ENCODE peak calls at places on chromosomes 3 and 15, in five cellular contexts. X, J, U, B and Y are unnamed samples. For H3K4me1, the result is how much of the 10 kb centered on the place peaks cover.

GRCh38 chr3:157585386-157585785 is 82.2 kb upstream of the VEPH1 start:
- DNase-seq in B (no peak), U (no peak), J (no peak), X (no peak), Y (no peak)

GRCh38 chr3:168615489-168616020 is 519.8 kb upstream of the GOLIM4 start:
- DNase-seq in U (no peak), J (no peak), X (no peak), B (no peak), Y (no peak)

GRCh38 chr15:74251187-74251811 is 15.2 kb downstream of the CCDC33 start:
- DNase-seq in B (peak), U (no peak), J (no peak), X (no peak), Y (no peak)

GRCh38 chr3:89584398-89584797 is 477.0 kb downstream of the EPHA3 start:
- DNase-seq in B (no peak), U (no peak), J (peak), X (no peak), Y (no peak)

GRCh38 chr3:113979916-113980315 is 32.1 kb downstream of the ZDHHC23 start:
- DNase-seq in J (no peak), B (no peak), U (no peak), X (no peak), Y (no peak)

GRCh38 chr3:70000028-70000410 is 486 bp downstream of the SAMMSON start:
- DNase-seq in U (no peak), X (no peak), J (no peak), B (no peak), Y (no peak)

GRCh38 chr3:196202516-196202970 is 8.7 kb downstream of the ZDHHC19 start:
- DNase-seq in U (no peak), B (no peak), X (peak), J (no peak), Y (no peak)

GRCh38 chr3:59127071-59127470 is 77.2 kb upstream of the CFAP20DC start:
- DNase-seq in J (peak), U (no peak), X (peak), B (peak), Y (peak)

GRCh38 chr3:129197341-129197740 is 13.6 kb upstream of the CNBP start:
- DNase-seq in J (peak), U (no peak), X (no peak), B (no peak), Y (no peak)

GRCh38 chr3:191417457-191417729 is 43.6 kb upstream of the PYDC2 start:
- DNase-seq in J (no peak), U (no peak), B (no peak), X (no peak), Y (no peak)

GRCh38 chr3:115322901-115323300 is 175.8 kb upstream of the ZBTB20 start:
- DNase-seq in X (no peak), U (no peak), J (no peak), B (no peak), Y (no peak)

GRCh38 chr3:49158108-49158709 is 7.9 kb downstream of the CCDC71 start:
- DNase-seq in J (peak), U (peak), X (peak), B (peak), Y (peak)

GRCh38 chr3:124121379-124122336 is 129.7 kb upstream of the ROPN1 start:
- DNase-seq in B (no peak), X (no peak), J (no peak), U (no peak), Y (no peak)

GRCh38 chr3:64291956-64292355 is 66.7 kb upstream of the PRICKLE2 start:
- DNase-seq in B (no peak), J (no peak), X (peak), U (no peak), Y (peak)

GRCh38 chr3:164049836-164050235 is 1028.5 kb downstream of the SI start:
- DNase-seq in X (no peak), J (no peak), U (no peak), B (no peak), Y (no peak)

GRCh38 chr15:68299436-68299835 is 21.9 kb downstream of the FEM1B start:
- DNase-seq in U (no peak), J (no peak), X (peak), B (no peak), Y (no peak)

GRCh38 chr3:23079976-23080375 is 123.2 kb upstream of the UBE2E2 start:
- DNase-seq in U (no peak), B (no peak), J (peak), X (no peak), Y (peak)

GRCh38 chr3:59128685-59129084 is 78.9 kb upstream of the CFAP20DC start:
- DNase-seq in B (no peak), X (no peak), J (no peak), U (peak), Y (no peak)

GRCh38 chr3:101131767-101132166 is 138.5 kb upstream of the ABI3BP start:
- DNase-seq in B (no peak), X (no peak), U (no peak), J (peak), Y (no peak)

GRCh38 chr3:152316318-152316717 is 47.6 kb downstream of the MBNL1 start:
- DNase-seq in X (no peak), B (no peak), J (peak), U (no peak), Y (no peak)

GRCh38 chr3:9402410-9403228 is 5.2 kb downstream of the SETD5 start:
- DNase-seq in J (no peak), X (peak), B (peak), U (peak), Y (peak)

GRCh38 chr3:184175981-184176376 is 1.3 kb downstream of the AP2M1 start:
- DNase-seq in X (peak), B (no peak), U (no peak), J (no peak), Y (no peak)

GRCh38 chr3:184176377-184177330 is 2.0 kb downstream of the AP2M1 start:
- DNase-seq in U (peak), J (peak), B (peak), X (peak), Y (peak)

GRCh38 chr3:184177767-184178306 is 3.2 kb downstream of the AP2M1 start:
- DNase-seq in U (no peak), X (no peak), J (no peak), B (no peak), Y (no peak)

GRCh38 chr3:184178522-184179138 is 4.0 kb downstream of the AP2M1 start:
- DNase-seq in B (no peak), X (peak), J (no peak), U (no peak), Y (no peak)

DNA sequence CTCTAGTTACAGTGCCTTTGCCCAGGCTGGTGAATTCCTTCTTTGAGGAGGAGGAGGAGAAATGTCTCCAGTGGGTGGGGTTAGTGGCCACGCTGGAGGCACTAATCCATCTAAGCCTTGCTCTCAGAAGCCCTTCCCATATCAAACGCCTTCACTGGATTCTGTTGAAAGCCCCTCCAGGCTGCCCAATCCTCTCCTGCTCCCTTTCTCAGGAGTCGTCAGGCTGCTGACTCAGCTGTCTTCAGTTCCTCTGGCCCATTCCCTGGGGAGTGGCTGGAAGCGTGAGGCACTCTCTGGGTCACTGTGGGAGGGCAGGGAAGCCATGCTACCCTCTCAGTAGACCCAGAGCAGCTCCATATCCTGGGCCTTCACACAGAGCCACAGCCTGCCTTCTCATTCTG is 2.7 kb downstream of the AP2M1 start:
- DNase-seq in B (no peak), X (peak), J (no peak), U (peak), Y (peak)
- H3K4me1 ChIP-seq in B (under half), X (half or more), J (under half), U (under half), Y (under half)

DNA sequence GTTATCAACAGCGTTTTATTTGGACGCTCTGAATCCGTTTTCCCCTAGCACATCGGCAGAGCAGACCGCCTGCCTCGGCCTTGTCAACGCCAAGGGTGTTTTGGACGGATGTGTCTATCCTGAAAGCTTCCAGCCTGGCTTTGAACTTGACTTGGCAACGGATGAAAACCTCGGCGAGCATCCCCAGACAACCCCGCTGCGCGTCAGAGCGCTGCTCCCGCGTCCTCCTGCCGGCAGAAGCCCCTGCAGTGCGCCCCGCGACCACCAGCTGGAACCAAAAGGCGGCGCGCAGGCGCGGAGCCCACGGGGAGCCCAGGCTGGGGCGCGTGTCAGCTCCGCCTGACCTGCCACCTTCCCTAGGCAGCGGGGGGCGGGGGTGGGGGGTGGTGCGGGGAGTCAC is 26.2 kb upstream of the ARL8B start:
- DNase-seq in U (peak), B (peak), J (no peak), X (peak), Y (peak)
- TF ChIP-seq EZH2phosphoT487 in U (no peak), B (no peak), J (no peak), X (no peak), Y (no peak)

GRCh38 chr15:69359724-69360123 is 54.4 kb upstream of the KIF23 start:
- DNase-seq in J (no peak), X (peak), U (no peak), B (no peak), Y (no peak)
- H3K4me2 ChIP-seq in J (no peak), X (no peak), U (no peak), B (no peak), Y (peak)

DNA sequence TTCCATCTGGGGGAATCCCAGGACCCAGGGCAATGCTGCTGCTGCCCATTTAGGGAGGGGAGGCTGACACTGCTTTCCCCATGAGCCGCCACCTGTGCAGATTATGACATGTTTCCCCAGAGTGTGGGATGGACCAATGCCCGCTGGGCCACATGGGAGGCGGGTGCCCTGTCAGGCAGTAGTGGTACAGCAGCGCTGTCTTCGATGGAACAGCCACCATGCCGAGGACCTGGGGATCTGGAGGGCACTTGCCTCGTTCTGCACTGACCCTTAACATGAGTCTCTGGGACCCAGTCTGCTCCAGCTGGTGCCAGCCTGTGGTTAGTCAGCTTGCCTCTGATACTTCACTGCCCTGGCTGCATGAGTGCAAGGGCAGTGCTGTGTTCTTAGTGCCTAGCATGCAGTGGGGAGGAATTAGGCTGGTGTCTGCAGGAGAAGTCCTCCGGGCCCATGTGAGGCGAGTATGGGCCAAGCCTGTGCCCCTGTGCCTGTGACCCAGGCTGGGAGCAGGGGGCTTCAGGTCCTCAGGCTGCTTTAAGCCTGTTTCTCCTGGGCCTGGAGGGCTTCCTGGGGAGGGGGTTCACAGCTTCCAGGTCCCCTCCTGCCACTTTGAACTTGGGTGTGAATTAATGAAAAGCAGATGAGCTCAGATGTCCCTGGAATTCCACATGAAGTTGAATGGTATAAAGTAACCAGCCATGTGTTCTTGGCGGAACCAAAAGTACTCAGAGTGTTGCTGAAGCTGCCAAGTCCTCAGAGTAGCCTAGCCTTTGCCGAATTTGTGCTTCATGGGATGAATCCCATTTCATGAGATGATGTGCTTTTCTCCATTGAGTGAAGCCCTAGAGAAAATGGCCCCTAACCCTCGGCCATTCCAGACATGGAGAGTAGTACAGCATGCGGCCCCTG is 22.9 kb downstream of the KLF13 start:
- DNase-seq in J (no peak), U (no peak), B (no peak), X (no peak), Y (no peak)
- H3K4me1 ChIP-seq in J (under half), U (under half), B (under half), X (under half), Y (under half)

GRCh38 chr15:57668074-57668473 is 38.4 kb upstream of the POLR2M start:
- DNase-seq in J (no peak), B (no peak), X (no peak), U (no peak), Y (no peak)
- TF ChIP-seq EZH2phosphoT487 in J (no peak), B (no peak), X (no peak), U (no peak), Y (no peak)

DNA sequence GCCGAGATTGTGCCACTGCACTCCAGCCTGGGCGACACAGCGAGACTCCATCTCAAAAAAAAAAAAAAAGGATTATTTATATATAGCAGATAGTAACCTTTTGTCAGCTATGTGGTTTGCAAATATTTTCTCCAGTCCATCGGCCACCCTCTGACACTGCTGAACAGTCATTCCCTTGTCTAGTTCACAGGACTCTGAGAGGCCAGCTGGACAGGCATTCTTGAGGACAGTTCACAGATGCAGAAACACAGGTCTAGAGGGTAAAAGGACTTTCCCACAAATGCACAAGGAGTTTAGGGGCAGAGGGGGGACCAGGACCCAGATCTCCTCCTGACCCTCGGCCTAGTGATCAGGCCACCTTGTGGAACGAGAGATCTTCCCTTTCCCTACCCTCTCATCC is 7.5 kb upstream of the TMEM40 start:
- DNase-seq in J (no peak), U (no peak), X (no peak), B (no peak), Y (no peak)
- H3K4me2 ChIP-seq in J (no peak), U (no peak), X (no peak), B (no peak), Y (no peak)

GRCh38 chr3:126996905-126997304 is 14.0 kb downstream of the PLXNA1 start:
- DNase-seq in J (no peak), B (no peak), U (no peak), X (peak), Y (no peak)
- H3K4me1 ChIP-seq in J (under half), B (under half), U (under half), X (under half), Y (under half)